ENCODE peak calls at places on chromosome 2, in five cellular contexts. One of them, this sample, is unnamed.

GRCh38 chr2:117845304-117845703 is 30.8 kb downstream of the DDX18 start:
- DNase-seq in breast epithelium: no peak
- DNase-seq in A673: no peak
- DNase-seq in naive thymus-derived CD8-positive, alpha-beta T cell: no peak
- DNase-seq in A549: no peak
- DNase-seq in this sample: no peak

GRCh38 chr2:224038830-224039079 is 331 bp downstream of the SERPINE2 start:
- DNase-seq in breast epithelium: no peak
- DNase-seq in A673: no peak
- DNase-seq in naive thymus-derived CD8-positive, alpha-beta T cell: no peak
- DNase-seq in A549: no peak
- DNase-seq in this sample: no peak

GRCh38 chr2:106192752-106193490 is 1.2 kb downstream of the UXS1 start:
- DNase-seq in breast epithelium: no peak
- DNase-seq in A673: peak; percentile 72
- DNase-seq in naive thymus-derived CD8-positive, alpha-beta T cell: peak; percentile 30
- DNase-seq in A549: peak; percentile 45
- DNase-seq in this sample: peak; percentile 22

GRCh38 chr2:164430166-164430783 is 191.0 kb downstream of the GRB14 start:
- DNase-seq in breast epithelium: no peak
- DNase-seq in A673: peak; percentile 45
- DNase-seq in naive thymus-derived CD8-positive, alpha-beta T cell: no peak
- DNase-seq in A549: peak; percentile 41
- DNase-seq in this sample: peak; percentile 40

GRCh38 chr2:187319441-187320108 is 128.5 kb downstream of the CALCRL start:
- DNase-seq in breast epithelium: no peak
- DNase-seq in A673: no peak
- DNase-seq in naive thymus-derived CD8-positive, alpha-beta T cell: no peak
- DNase-seq in A549: no peak
- DNase-seq in this sample: no peak

GRCh38 chr2:66897181-66897580 is 462.3 kb downstream of the MEIS1 start:
- DNase-seq in breast epithelium: no peak
- DNase-seq in A673: peak; percentile 32
- DNase-seq in naive thymus-derived CD8-positive, alpha-beta T cell: no peak
- DNase-seq in A549: no peak
- DNase-seq in this sample: no peak

GRCh38 chr2:17190527-17190926 is 327.7 kb downstream of the RAD51AP2 start:
- DNase-seq in breast epithelium: no peak
- DNase-seq in A673: peak; percentile 18
- DNase-seq in naive thymus-derived CD8-positive, alpha-beta T cell: no peak
- DNase-seq in A549: no peak
- DNase-seq in this sample: no peak

GRCh38 chr2:219417374-219417773 is 803 bp upstream of the DES start:
- DNase-seq in breast epithelium: no peak
- DNase-seq in A673: no peak
- DNase-seq in naive thymus-derived CD8-positive, alpha-beta T cell: no peak
- DNase-seq in A549: no peak
- DNase-seq in this sample: no peak

GRCh38 chr2:73944714-73945113 is 18.0 kb downstream of the DGUOK start:
- DNase-seq in breast epithelium: no peak
- DNase-seq in A673: no peak
- DNase-seq in naive thymus-derived CD8-positive, alpha-beta T cell: no peak
- DNase-seq in A549: no peak
- DNase-seq in this sample: no peak

GRCh38 chr2:207260947-207261346 is 95.2 kb upstream of the KLF7 start:
- DNase-seq in breast epithelium: no peak
- DNase-seq in A673: no peak
- DNase-seq in naive thymus-derived CD8-positive, alpha-beta T cell: no peak
- DNase-seq in A549: no peak
- DNase-seq in this sample: no peak

GRCh38 chr2:192161670-192162290 is 33.0 kb downstream of the TMEFF2 start:
- DNase-seq in breast epithelium: no peak
- DNase-seq in A673: peak; percentile 85
- DNase-seq in naive thymus-derived CD8-positive, alpha-beta T cell: no peak
- DNase-seq in A549: no peak
- DNase-seq in this sample: no peak

GRCh38 chr2:150167711-150168110 is 319.8 kb downstream of the RND3 start:
- DNase-seq in breast epithelium: no peak
- DNase-seq in A673: no peak
- DNase-seq in naive thymus-derived CD8-positive, alpha-beta T cell: no peak
- DNase-seq in A549: peak; percentile 73
- DNase-seq in this sample: no peak

GRCh38 chr2:6906165-6906751 is 11.0 kb upstream of the RNF144A start:
- DNase-seq in breast epithelium: no peak
- DNase-seq in A673: no peak
- DNase-seq in naive thymus-derived CD8-positive, alpha-beta T cell: no peak
- DNase-seq in A549: no peak
- DNase-seq in this sample: no peak

GRCh38 chr2:203347375-203347774 is 19.2 kb downstream of the ABI2 start:
- DNase-seq in breast epithelium: no peak
- DNase-seq in A673: no peak
- DNase-seq in naive thymus-derived CD8-positive, alpha-beta T cell: no peak
- DNase-seq in A549: no peak
- DNase-seq in this sample: no peak

GRCh38 chr2:137964066-137964858 is at the start of gene HNMT:
- DNase-seq in breast epithelium: peak; percentile 53
- DNase-seq in A673: peak; percentile 17
- DNase-seq in naive thymus-derived CD8-positive, alpha-beta T cell: no peak
- DNase-seq in A549: peak; percentile 66
- DNase-seq in this sample: no peak

GRCh38 chr2:163347982-163348842 is 387.6 kb downstream of the FIGN start:
- DNase-seq in breast epithelium: peak; percentile 68
- DNase-seq in A673: peak; percentile 34
- DNase-seq in naive thymus-derived CD8-positive, alpha-beta T cell: no peak
- DNase-seq in A549: peak; percentile 92
- DNase-seq in this sample: peak; percentile 48

GRCh38 chr2:233353769-233354499 is at the start of gene DGKD:
- DNase-seq in breast epithelium: no peak
- DNase-seq in A673: peak; percentile 72
- DNase-seq in naive thymus-derived CD8-positive, alpha-beta T cell: peak; percentile 72
- DNase-seq in A549: peak; percentile 46
- DNase-seq in this sample: no peak